ENCODE peak calls at places on chromosomes 16 and 17, in seven cellular contexts. Z is body of pancreas, Y is cardiac muscle cell, G is ovary, V is neural progenitor cell, J is HCT116, N is hepatocyte. C is an unnamed sample.
A peak's percentile ranks its signal among the peaks of the same experiment; 100 is the strongest.

GRCh38 chr17:3556905-3557767 is 476 bp downstream of the TRPV3 start:
- DNase-seq in Z (no peak), Y (no peak), G (no peak), V (no peak), J (no peak), N (peak; percentile 45), C (peak; percentile 81)

GRCh38 chr17:74408262-74408661 is 23.6 kb upstream of the GPRC5C start:
- DNase-seq in Z (peak; percentile 31), Y (peak; percentile 79), G (no peak), V (no peak), J (no peak), N (peak; percentile 68), C (peak; percentile 38)

GRCh38 chr17:73250851-73251640 is 10.6 kb downstream of the CPSF4L start:
- DNase-seq in Z (no peak), Y (no peak), G (no peak), V (no peak), J (no peak), N (no peak), C (no peak)

GRCh38 chr17:740240-741055 is 8.1 kb downstream of the TLCD3A start:
- DNase-seq in Z (no peak), Y (no peak), G (no peak), V (no peak), J (no peak), N (no peak), C (no peak)

GRCh38 chr17:3683054-3683511 is 12.9 kb downstream of the P2RX5 start:
- DNase-seq in Z (no peak), Y (peak; percentile 39), G (no peak), V (peak; percentile 63), J (peak; percentile 53), N (no peak), C (peak; percentile 19)

GRCh38 chr17:82698974-82699442 is 510 bp upstream of the RAB40B start:
- DNase-seq in Z (no peak), Y (no peak), G (no peak), V (no peak), J (no peak), N (no peak), C (no peak)

GRCh38 chr16:53785044-53785443 is 81.1 kb downstream of the FTO start:
- DNase-seq in Z (no peak), Y (peak; percentile 63), G (no peak), V (no peak), J (no peak), N (no peak), C (no peak)

GRCh38 chr17:8665681-8666080 is 35.2 kb upstream of the MYH10 start:
- DNase-seq in Z (no peak), Y (no peak), G (no peak), V (no peak), J (no peak), N (no peak), C (no peak)

GRCh38 chr16:84810518-84811273 is 9.1 kb upstream of the CRISPLD2 start:
- DNase-seq in Z (no peak), Y (peak; percentile 94), G (no peak), V (no peak), J (no peak), N (no peak), C (no peak)

GRCh38 chr17:64599187-64599676 is 62.9 kb downstream of the SMURF2 start:
- DNase-seq in Z (no peak), Y (no peak), G (no peak), V (peak; percentile 11), J (no peak), N (no peak), C (peak; percentile 40)

GRCh38 chr16:2156025-2156848 is 655 bp downstream of the TRAF7 start:
- DNase-seq in Z (peak; percentile 41), Y (peak; percentile 74), G (peak; percentile 68), V (peak; percentile 61), J (no peak), N (peak; percentile 64), C (peak; percentile 42)

GRCh38 chr17:46979023-46979870 is at the start of gene RPRML:
- DNase-seq in Z (peak; percentile 37), Y (peak; percentile 35), G (peak; percentile 56), V (peak; percentile 77), J (no peak), N (peak; percentile 56), C (no peak)

GRCh38 chr17:79947351-79948031 is 88.2 kb downstream of the TBC1D16 start:
- DNase-seq in Z (peak; percentile 11), Y (peak; percentile 63), G (peak; percentile 34), V (no peak), J (no peak), N (no peak), C (no peak)

GRCh38 chr16:69402448-69402847 is 16.6 kb upstream of the TERF2 start:
- DNase-seq in Z (no peak), Y (no peak), G (no peak), V (no peak), J (no peak), N (no peak), C (no peak)

GRCh38 chr16:50166511-50167500 is 13.7 kb downstream of the TENT4B start:
- DNase-seq in Z (no peak), Y (no peak), G (no peak), V (no peak), J (no peak), N (no peak), C (peak; percentile 38)

GRCh38 chr16:51056331-51056730 is 94.7 kb downstream of the SALL1 start:
- DNase-seq in Z (no peak), Y (no peak), G (no peak), V (no peak), J (no peak), N (no peak), C (no peak)

GRCh38 chr17:73007447-73007846 is 85.0 kb downstream of the SLC39A11 start:
- DNase-seq in Z (peak; percentile 38), Y (peak; percentile 54), G (no peak), V (no peak), J (no peak), N (no peak), C (peak; percentile 35)

GRCh38 chr17:35254107-35254802 is 11.4 kb downstream of the SLFN5 start:
- DNase-seq in Z (peak; percentile 66), Y (peak; percentile 98), G (no peak), V (no peak), J (peak; percentile 42), N (peak; percentile 71), C (peak; percentile 67)

GRCh38 chr16:4231886-4232285 is 10.0 kb downstream of the SRL start:
- DNase-seq in Z (no peak), Y (no peak), G (no peak), V (no peak), J (no peak), N (no peak), C (no peak)

GRCh38 chr17:57895382-57896060 is 45.7 kb upstream of the MRPS23 start:
- DNase-seq in Z (peak; percentile 84), Y (no peak), G (peak; percentile 64), V (no peak), J (no peak), N (no peak), C (no peak)

GRCh38 chr16:8832383-8833100 is 34.9 kb downstream of the PMM2 start:
- DNase-seq in Z (no peak), Y (no peak), G (no peak), V (peak; percentile 25), J (no peak), N (no peak), C (no peak)

GRCh38 chr16:4653981-4654380 is 29.4 kb downstream of the MGRN1 start:
- DNase-seq in Z (peak; percentile 90), Y (no peak), G (no peak), V (no peak), J (no peak), N (peak; percentile 81), C (peak; percentile 99)

GRCh38 chr17:70588003-70588402 is 418.7 kb downstream of the KCNJ2 start:
- DNase-seq in Z (no peak), Y (no peak), G (no peak), V (no peak), J (no peak), N (no peak), C (no peak)

GRCh38 chr16:84080378-84080777 is 36.4 kb downstream of the MBTPS1 start:
- DNase-seq in Z (no peak), Y (no peak), G (no peak), V (no peak), J (no peak), N (no peak), C (no peak)

GRCh38 chr17:80927791-80928216 is 63.8 kb upstream of the CHMP6 start:
- DNase-seq in Z (no peak), Y (peak; percentile 72), G (no peak), V (peak; percentile 66), J (no peak), N (no peak), C (no peak)

GRCh38 chr17:66715745-66716156 is 119.2 kb upstream of the CACNG5 start:
- DNase-seq in Z (no peak), Y (peak; percentile 71), G (no peak), V (peak; percentile 82), J (peak; percentile 64), N (peak; percentile 84), C (peak; percentile 69)

GRCh38 chr17:77479372-77479781 is 338.6 kb downstream of the SEC14L1 start:
- DNase-seq in Z (no peak), Y (no peak), G (no peak), V (no peak), J (no peak), N (no peak), C (no peak)
- H3K4me1 ChIP-seq in Z (peaks cover 19% of the 10 kb centered on the region), Y (peaks cover 67% of the 10 kb centered on the region), G (peaks cover 57% of the 10 kb centered on the region), V (peaks cover 58% of the 10 kb centered on the region), J (peaks cover 10% of the 10 kb centered on the region), N (peaks cover 74% of the 10 kb centered on the region), C (peaks cover 6% of the 10 kb centered on the region)

DNA sequence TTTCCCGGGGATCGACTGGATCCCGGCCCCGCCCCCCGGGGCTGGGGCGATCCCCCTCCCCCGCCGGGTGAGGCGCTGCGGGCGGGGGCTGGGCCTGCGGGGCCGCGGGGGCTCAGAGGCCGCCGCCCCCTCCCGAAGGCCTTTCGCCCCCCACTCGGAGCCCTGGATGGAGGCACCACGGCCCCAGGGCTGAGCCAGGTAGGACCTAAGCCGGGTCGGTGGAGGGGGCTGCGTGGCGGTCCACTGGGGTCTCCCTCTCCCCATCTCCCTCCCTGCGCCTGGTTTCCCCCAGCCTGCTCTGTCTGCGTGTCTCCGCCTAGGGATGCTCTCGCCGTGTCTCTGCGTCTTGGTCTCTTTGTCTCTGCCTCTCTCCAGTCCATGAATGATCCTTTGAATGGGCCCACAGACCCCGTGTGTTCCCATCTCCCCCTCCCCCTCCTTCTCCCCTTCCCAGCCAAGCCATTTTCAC is 1.6 kb upstream of the TMEM256 start:
- DNase-seq in Z (peak; percentile 24), Y (no peak), G (no peak), V (peak; percentile 70), J (no peak), N (peak; percentile 40), C (no peak)
- H3K4me3 ChIP-seq in Z (no peak overlapping the region), Y (peak overlapping the region; percentile 61), G (peak overlapping the region; percentile 65), V (peak overlapping the region; percentile 97), J (peak overlapping the region; percentile 61), N (peak overlapping the region; percentile 50), C (peak overlapping the region; percentile 38)

DNA sequence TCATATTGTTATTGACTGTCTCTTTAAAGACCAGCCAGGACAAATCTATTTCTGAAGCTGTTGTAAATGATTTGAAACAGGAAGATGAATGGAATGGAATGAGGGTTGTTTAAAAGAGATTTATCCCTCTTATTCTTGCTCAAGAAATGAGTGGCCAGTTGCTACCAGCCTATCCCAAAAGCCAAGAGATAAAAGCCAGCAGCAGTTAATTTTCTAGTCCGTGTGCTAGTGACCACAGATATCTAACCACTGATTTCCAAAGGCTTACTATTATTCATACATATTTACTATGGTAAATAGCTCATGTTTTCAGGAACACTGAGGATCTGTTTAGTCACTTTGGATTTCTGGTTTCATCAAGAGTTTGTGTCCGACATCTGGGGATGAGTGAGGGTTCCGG is 105.7 kb downstream of the CDH13 start:
- DNase-seq in Z (no peak), Y (peak; percentile 48), G (no peak), V (no peak), J (no peak), N (no peak), C (no peak)
- H3K27ac ChIP-seq in Z (no peak overlapping the region), Y (no peak overlapping the region), G (no peak overlapping the region), V (no peak overlapping the region), J (no peak overlapping the region), N (no peak overlapping the region), C (no peak overlapping the region)

GRCh38 chr17:29379084-29379811 is 10.9 kb upstream of the TAOK1 start:
- DNase-seq in Z (no peak), Y (peak; percentile 33), G (no peak), V (peak; percentile 29), J (no peak), N (no peak), C (peak; percentile 44)
- H3K4me1 ChIP-seq in Z (no peaks in the 10 kb centered on the region), Y (peaks cover 3% of the 10 kb centered on the region), G (no peaks in the 10 kb centered on the region), V (peaks cover 57% of the 10 kb centered on the region), J (no peaks in the 10 kb centered on the region), N (no peaks in the 10 kb centered on the region), C (no peaks in the 10 kb centered on the region)

C was measured in small intestine.